ENCODE peak calls at places on chromosomes 2 and 18, in four cellular contexts. One of them, this sample, is unnamed. For H3K4me1, the result is how much of the 10 kb centered on the place peaks cover.

GRCh38 chr2:211930331-211930730 is 608.3 kb downstream of the ERBB4 start:
- DNase-seq in H9: no peak
- DNase-seq in H1: no peak
- DNase-seq in neuronal stem cell: no peak
- DNase-seq in this sample: no peak

GRCh38 chr18:11728247-11728646 is 39.2 kb downstream of the GNAL start:
- DNase-seq in H9: peak
- DNase-seq in H1: no peak
- DNase-seq in neuronal stem cell: no peak
- DNase-seq in this sample: no peak

GRCh38 chr2:3237501-3237889 is 140.1 kb downstream of the EIPR1 start:
- DNase-seq in H9: no peak
- DNase-seq in H1: no peak
- DNase-seq in neuronal stem cell: no peak
- DNase-seq in this sample: no peak

GRCh38 chr2:235225261-235225660 is 268.6 kb upstream of the AGAP1 start:
- DNase-seq in H9: no peak
- DNase-seq in H1: no peak
- DNase-seq in neuronal stem cell: no peak
- DNase-seq in this sample: no peak

GRCh38 chr2:229901819-229902218 is 20.0 kb downstream of the TRIP12 start:
- DNase-seq in H9: no peak
- DNase-seq in H1: no peak
- DNase-seq in neuronal stem cell: no peak
- DNase-seq in this sample: no peak

GRCh38 chr2:200455958-200456421 is 53.9 kb downstream of the KCTD18 start:
- DNase-seq in H9: no peak
- DNase-seq in H1: no peak
- DNase-seq in neuronal stem cell: no peak
- DNase-seq in this sample: no peak

GRCh38 chr2:127420039-127420864 is 2.0 kb downstream of the PROC start:
- DNase-seq in H9: no peak
- DNase-seq in H1: no peak
- DNase-seq in neuronal stem cell: no peak
- DNase-seq in this sample: no peak

GRCh38 chr18:46461993-46462392 is 195.0 kb downstream of the LOXHD1 start:
- DNase-seq in H9: peak
- DNase-seq in H1: no peak
- DNase-seq in neuronal stem cell: no peak
- DNase-seq in this sample: no peak

GRCh38 chr2:10297191-10297700 is 5.5 kb upstream of the HPCAL1 start:
- DNase-seq in H9: no peak
- DNase-seq in H1: no peak
- DNase-seq in neuronal stem cell: no peak
- DNase-seq in this sample: no peak

GRCh38 chr2:213232649-213233437 is 51.4 kb upstream of the SPAG16 start:
- DNase-seq in H9: no peak
- DNase-seq in H1: no peak
- DNase-seq in neuronal stem cell: peak
- DNase-seq in this sample: no peak

GRCh38 chr2:41711736-41712135 is 336.1 kb upstream of the PKDCC start:
- DNase-seq in H9: no peak
- DNase-seq in H1: no peak
- DNase-seq in neuronal stem cell: no peak
- DNase-seq in this sample: peak

GRCh38 chr18:3269241-3269640 is 7.3 kb downstream of the MYL12B start:
- DNase-seq in H9: no peak
- DNase-seq in H1: no peak
- DNase-seq in neuronal stem cell: no peak
- DNase-seq in this sample: peak

GRCh38 chr2:119694994-119695521 is 16.1 kb downstream of the TMEM177 start:
- DNase-seq in H9: no peak
- DNase-seq in H1: no peak
- DNase-seq in neuronal stem cell: no peak
- DNase-seq in this sample: no peak

GRCh38 chr2:113240150-113240914 is 38.4 kb downstream of the PAX8 start:
- DNase-seq in H9: no peak
- DNase-seq in H1: no peak
- DNase-seq in neuronal stem cell: no peak
- DNase-seq in this sample: peak

GRCh38 chr2:33437297-33437696 is 39.2 kb upstream of the RASGRP3 start:
- DNase-seq in H9: no peak
- DNase-seq in H1: no peak
- DNase-seq in neuronal stem cell: no peak
- DNase-seq in this sample: no peak

GRCh38 chr2:227153307-227153706 is 10.7 kb downstream of the COL4A4 start:
- DNase-seq in H9: no peak
- DNase-seq in H1: no peak
- DNase-seq in neuronal stem cell: no peak
- DNase-seq in this sample: peak

GRCh38 chr2:20650412-20650879 is 452 bp downstream of the HS1BP3 start:
- DNase-seq in H9: peak
- DNase-seq in H1: no peak
- DNase-seq in neuronal stem cell: no peak
- DNase-seq in this sample: no peak

GRCh38 chr2:232981356-232981755 is 31.7 kb downstream of the NGEF start:
- DNase-seq in H9: no peak
- DNase-seq in H1: no peak
- DNase-seq in neuronal stem cell: no peak
- DNase-seq in this sample: peak

GRCh38 chr18:10739152-10739551 is 213.3 kb downstream of the NAPG start:
- DNase-seq in H9: no peak
- DNase-seq in H1: no peak
- DNase-seq in neuronal stem cell: no peak
- DNase-seq in this sample: peak

GRCh38 chr2:190159453-190159852 is 96.9 kb upstream of the MSTN start:
- DNase-seq in H9: no peak
- DNase-seq in H1: no peak
- DNase-seq in neuronal stem cell: no peak
- DNase-seq in this sample: peak

GRCh38 chr2:85413592-85414421 is 3.6 kb upstream of the CAPG start:
- DNase-seq in H9: no peak
- DNase-seq in H1: no peak
- DNase-seq in neuronal stem cell: no peak
- DNase-seq in this sample: no peak

GRCh38 chr18:46051731-46052461 is 20.2 kb downstream of the PSTPIP2 start:
- DNase-seq in H9: no peak
- DNase-seq in H1: no peak
- DNase-seq in neuronal stem cell: no peak
- DNase-seq in this sample: peak

GRCh38 chr2:241897231-241897916 is 27.8 kb downstream of the RTP5 start:
- DNase-seq in H9: peak
- DNase-seq in H1: no peak
- DNase-seq in neuronal stem cell: no peak
- DNase-seq in this sample: no peak
- H3K4me1 ChIP-seq in H9: under half
- H3K4me1 ChIP-seq in H1: under half
- H3K4me1 ChIP-seq in neuronal stem cell: under half
- H3K4me1 ChIP-seq in this sample: under half

DNA sequence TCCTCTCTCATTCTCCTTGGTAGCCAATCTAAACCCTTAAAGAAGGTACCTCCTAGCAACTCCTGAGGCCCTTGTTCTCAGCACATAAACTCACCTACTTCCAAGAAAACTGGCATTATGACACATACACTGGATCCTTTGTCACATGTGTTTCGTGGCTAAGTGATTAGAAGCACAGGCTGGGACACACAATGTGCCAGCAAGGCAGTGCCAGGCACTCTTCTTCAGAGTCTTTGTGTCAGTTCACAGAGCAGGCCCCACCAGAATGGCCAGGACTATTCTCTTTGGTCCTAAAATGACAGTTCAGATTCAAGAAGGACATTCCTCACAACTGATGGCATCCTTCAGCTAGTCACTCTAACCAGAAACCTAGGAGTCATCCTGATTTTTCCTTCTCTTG is 40.3 kb downstream of the SMC6 start:
- DNase-seq in H9: no peak
- DNase-seq in H1: no peak
- DNase-seq in neuronal stem cell: no peak
- DNase-seq in this sample: no peak
- H2BK12ac ChIP-seq in H9: no peak
- H2BK12ac ChIP-seq in H1: no peak
- H2BK12ac ChIP-seq in neuronal stem cell: no peak
- H2BK12ac ChIP-seq in this sample: no peak

DNA sequence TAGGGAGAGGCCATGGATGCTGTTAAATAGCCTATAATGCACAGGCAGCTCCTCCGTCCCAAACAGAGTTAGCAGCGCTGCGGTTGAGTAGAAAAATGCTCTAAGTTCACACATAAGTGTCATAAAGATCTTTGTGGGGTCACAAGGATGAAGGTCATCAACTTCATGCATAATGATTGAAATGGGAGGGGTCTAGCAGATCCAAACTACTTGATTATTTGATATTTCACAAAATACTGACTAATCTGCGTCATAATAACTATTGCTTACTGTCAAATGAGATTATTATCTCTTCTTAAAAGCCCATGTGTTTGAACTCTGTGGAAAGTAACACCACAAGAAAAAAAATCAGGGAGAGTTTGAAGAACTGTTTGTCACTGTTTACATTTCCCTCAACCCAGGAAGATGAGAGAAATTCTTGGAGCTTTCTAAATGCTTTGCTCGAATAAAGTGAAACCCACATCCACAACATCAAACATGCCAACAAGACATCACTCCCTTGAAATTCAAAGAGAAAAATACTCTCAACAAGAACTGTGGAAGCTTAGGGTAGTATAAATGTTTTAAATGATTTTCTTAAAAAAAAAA is 50.5 kb upstream of the CREB1 start:
- DNase-seq in H9: no peak
- DNase-seq in H1: no peak
- DNase-seq in neuronal stem cell: no peak
- DNase-seq in this sample: no peak
- H2BK5ac ChIP-seq in H9: no peak
- H2BK5ac ChIP-seq in H1: no peak
- H2BK5ac ChIP-seq in neuronal stem cell: no peak
- H2BK5ac ChIP-seq in this sample: no peak

GRCh38 chr2:62137431-62137830 is 58.5 kb upstream of the B3GNT2 start:
- DNase-seq in H9: no peak
- DNase-seq in H1: no peak
- DNase-seq in neuronal stem cell: no peak
- DNase-seq in this sample: peak

GRCh38 chr2:62140785-62141740 is 54.9 kb upstream of the B3GNT2 start:
- DNase-seq in H9: no peak
- DNase-seq in H1: no peak
- DNase-seq in neuronal stem cell: no peak
- DNase-seq in this sample: no peak

GRCh38 chr2:62142054-62142453 is 53.9 kb upstream of the B3GNT2 start:
- DNase-seq in H9: no peak
- DNase-seq in H1: no peak
- DNase-seq in neuronal stem cell: no peak
- DNase-seq in this sample: no peak

GRCh38 chr2:62133320-62133823 is 62.5 kb upstream of the B3GNT2 start:
- DNase-seq in H9: no peak
- DNase-seq in H1: no peak
- DNase-seq in neuronal stem cell: no peak
- DNase-seq in this sample: no peak

GRCh38 chr2:62136956-62137355 is 59.0 kb upstream of the B3GNT2 start:
- DNase-seq in H9: no peak
- DNase-seq in H1: no peak
- DNase-seq in neuronal stem cell: no peak
- DNase-seq in this sample: peak
- H3K4me1 ChIP-seq in H9: under half
- H3K4me1 ChIP-seq in H1: under half
- H3K4me1 ChIP-seq in neuronal stem cell: under half
- H3K4me1 ChIP-seq in this sample: under half

DNA sequence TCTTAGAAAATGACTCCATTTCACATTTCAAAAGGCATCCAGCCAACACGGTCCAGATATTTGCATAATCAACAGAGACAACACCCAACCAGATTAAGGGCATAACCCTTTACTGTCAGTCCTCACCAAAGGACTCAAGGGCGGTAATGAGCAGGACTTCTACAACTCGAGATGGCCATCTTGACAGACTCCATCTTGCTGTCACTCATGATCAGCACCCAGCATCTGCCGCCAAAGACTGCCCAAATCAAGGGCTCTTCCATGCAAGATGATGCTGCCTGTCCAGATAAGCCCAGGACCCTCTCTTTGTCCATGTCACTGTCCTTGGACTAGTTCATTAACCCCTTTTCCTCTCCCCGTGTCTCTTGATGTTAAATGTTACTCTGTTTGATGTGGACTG is 77.9 kb downstream of the UXS1 start:
- DNase-seq in H9: no peak
- DNase-seq in H1: no peak
- DNase-seq in neuronal stem cell: no peak
- DNase-seq in this sample: no peak
- H2BK12ac ChIP-seq in H9: no peak
- H2BK12ac ChIP-seq in H1: no peak
- H2BK12ac ChIP-seq in neuronal stem cell: no peak
- H2BK12ac ChIP-seq in this sample: no peak

DNA sequence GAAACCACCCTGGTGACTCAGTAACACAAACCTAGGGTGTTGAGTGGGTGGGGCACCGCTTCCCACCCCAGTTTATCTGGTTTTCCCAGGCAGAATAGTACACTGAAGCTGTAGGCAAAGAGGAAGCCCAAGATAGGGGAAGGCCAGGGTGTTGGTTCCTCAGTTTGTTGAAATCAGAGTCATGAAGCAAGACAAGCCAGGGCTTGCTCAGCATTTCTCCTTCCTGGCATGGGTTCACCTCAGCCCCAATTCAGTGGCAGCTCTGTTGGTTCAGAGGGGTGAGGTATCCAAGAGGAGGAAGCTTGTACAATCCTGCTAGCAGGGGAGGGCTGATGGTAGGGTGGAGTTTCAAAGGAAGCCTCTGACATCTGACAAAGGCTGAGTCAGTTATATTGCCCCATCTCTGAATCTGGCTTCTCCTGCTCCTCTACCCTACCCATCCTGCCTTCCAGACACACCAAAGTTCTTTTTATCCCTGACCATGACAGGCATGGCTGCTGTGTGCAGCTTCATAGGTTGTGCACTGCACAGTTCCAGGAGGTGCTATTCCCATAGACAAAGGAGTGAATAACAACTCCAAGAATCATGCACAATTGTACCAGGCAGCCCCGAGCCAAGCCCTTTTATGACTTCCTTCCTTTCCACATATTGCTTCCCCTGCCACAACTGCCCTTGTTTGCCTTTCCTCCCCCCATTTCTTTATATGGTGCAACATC is 24.9 kb upstream of the RAB10 start:
- DNase-seq in H9: no peak
- DNase-seq in H1: no peak
- DNase-seq in neuronal stem cell: no peak
- DNase-seq in this sample: peak
- H2BK5ac ChIP-seq in H9: no peak
- H2BK5ac ChIP-seq in H1: no peak
- H2BK5ac ChIP-seq in neuronal stem cell: no peak
- H2BK5ac ChIP-seq in this sample: peak

DNA sequence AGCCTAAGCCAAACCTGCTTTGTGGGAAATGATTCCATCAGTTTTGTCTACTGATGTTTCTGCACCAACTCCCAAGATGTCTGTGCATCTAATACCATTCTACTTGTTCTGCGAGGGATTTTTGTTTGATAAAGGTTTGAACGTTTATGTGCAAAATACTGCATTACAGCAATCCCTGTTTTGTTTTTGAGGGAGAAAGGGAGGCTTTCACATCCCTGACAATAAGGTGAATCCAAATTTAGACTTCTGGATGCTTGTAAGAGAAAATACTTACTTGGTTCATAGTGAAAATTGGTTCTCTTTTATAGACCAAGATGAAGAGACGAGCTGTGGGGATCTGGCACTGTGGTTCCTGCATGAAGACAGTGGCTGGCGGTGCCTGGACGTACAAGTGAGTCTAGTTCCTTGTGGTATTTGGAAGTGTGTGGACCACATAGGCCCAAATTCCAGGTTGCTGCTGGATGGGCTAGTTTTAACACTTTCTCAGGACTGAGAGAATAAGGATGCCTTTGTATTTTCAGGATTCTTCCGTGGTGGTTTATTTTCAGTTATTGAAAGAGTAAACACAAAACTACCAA is 1.1 kb downstream of the RPL37A start:
- DNase-seq in H9: no peak
- DNase-seq in H1: no peak
- DNase-seq in neuronal stem cell: no peak
- DNase-seq in this sample: no peak
- H3K4me1 ChIP-seq in H9: under half
- H3K4me1 ChIP-seq in H1: under half
- H3K4me1 ChIP-seq in neuronal stem cell: under half
- H3K4me1 ChIP-seq in this sample: under half

This sample was measured in trophoblast cell.